ENCODE peak calls at places on chromosomes 13 and 19, in six cellular contexts. One of them, this sample, is unnamed.

GRCh38 chr19:54420068-54420382 is 4.8 kb downstream of the TTYH1 start:
- DNase-seq in H9: no peak
- DNase-seq in IMR-90: no peak
- DNase-seq in neuronal stem cell: no peak
- DNase-seq in mesendoderm: no peak
- DNase-seq in H1: no peak
- DNase-seq in this sample: no peak

GRCh38 chr19:28164214-28164613 is 1048.7 kb downstream of the UQCRFS1 start:
- DNase-seq in H9: no peak
- DNase-seq in IMR-90: no peak
- DNase-seq in neuronal stem cell: no peak
- DNase-seq in mesendoderm: no peak
- DNase-seq in H1: no peak
- DNase-seq in this sample: no peak

GRCh38 chr19:48656840-48657474 is 11.0 kb upstream of the CA11 start:
- DNase-seq in H9: no peak
- DNase-seq in IMR-90: peak
- DNase-seq in neuronal stem cell: no peak
- DNase-seq in mesendoderm: peak
- DNase-seq in H1: no peak
- DNase-seq in this sample: peak

GRCh38 chr13:78595819-78596700 is 7.3 kb downstream of the POU4F1 start:
- DNase-seq in H9: peak
- DNase-seq in IMR-90: no peak
- DNase-seq in neuronal stem cell: peak
- DNase-seq in mesendoderm: peak
- DNase-seq in H1: no peak
- DNase-seq in this sample: no peak

GRCh38 chr13:82654851-82655517 is 1227.3 kb downstream of the SLITRK1 start:
- DNase-seq in H9: no peak
- DNase-seq in IMR-90: peak
- DNase-seq in neuronal stem cell: no peak
- DNase-seq in mesendoderm: no peak
- DNase-seq in H1: no peak
- DNase-seq in this sample: no peak

GRCh38 chr13:77374786-77375185 is 47.9 kb upstream of the MYCBP2 start:
- DNase-seq in H9: no peak
- DNase-seq in IMR-90: no peak
- DNase-seq in neuronal stem cell: no peak
- DNase-seq in mesendoderm: no peak
- DNase-seq in H1: no peak
- DNase-seq in this sample: no peak

GRCh38 chr13:106212436-106213010 is 322.9 kb downstream of the EFNB2 start:
- DNase-seq in H9: no peak
- DNase-seq in IMR-90: no peak
- DNase-seq in neuronal stem cell: no peak
- DNase-seq in mesendoderm: no peak
- DNase-seq in H1: no peak
- DNase-seq in this sample: no peak

GRCh38 chr13:40495620-40496001 is 170.8 kb downstream of the FOXO1 start:
- DNase-seq in H9: no peak
- DNase-seq in IMR-90: no peak
- DNase-seq in neuronal stem cell: no peak
- DNase-seq in mesendoderm: no peak
- DNase-seq in H1: no peak
- DNase-seq in this sample: no peak

GRCh38 chr13:36526897-36527296 is 94.6 kb downstream of the CCNA1 start:
- DNase-seq in H9: no peak
- DNase-seq in IMR-90: no peak
- DNase-seq in neuronal stem cell: no peak
- DNase-seq in mesendoderm: no peak
- DNase-seq in H1: no peak
- DNase-seq in this sample: no peak

GRCh38 chr13:113041293-113041690 is 64.3 kb upstream of the F7 start:
- DNase-seq in H9: no peak
- DNase-seq in IMR-90: no peak
- DNase-seq in neuronal stem cell: no peak
- DNase-seq in mesendoderm: no peak
- DNase-seq in H1: no peak
- DNase-seq in this sample: no peak

GRCh38 chr19:40586611-40587010 is 9.9 kb downstream of the SHKBP1 start:
- DNase-seq in H9: peak
- DNase-seq in IMR-90: no peak
- DNase-seq in neuronal stem cell: no peak
- DNase-seq in mesendoderm: no peak
- DNase-seq in H1: no peak
- DNase-seq in this sample: no peak

GRCh38 chr13:38954844-38955243 is 35.8 kb downstream of the STOML3 start:
- DNase-seq in H9: no peak
- DNase-seq in IMR-90: no peak
- DNase-seq in neuronal stem cell: no peak
- DNase-seq in mesendoderm: no peak
- DNase-seq in H1: no peak
- DNase-seq in this sample: no peak

GRCh38 chr13:25686831-25687495 is 315.2 kb downstream of the ATP8A2 start:
- DNase-seq in H9: no peak
- DNase-seq in IMR-90: no peak
- DNase-seq in neuronal stem cell: no peak
- DNase-seq in mesendoderm: no peak
- DNase-seq in H1: no peak
- DNase-seq in this sample: no peak

GRCh38 chr13:48304132-48304876 is 753 bp downstream of the RB1 start:
- DNase-seq in H9: no peak
- DNase-seq in IMR-90: peak
- DNase-seq in neuronal stem cell: peak
- DNase-seq in mesendoderm: no peak
- DNase-seq in H1: no peak
- DNase-seq in this sample: peak

GRCh38 chr13:87684850-87685735 is 13.9 kb downstream of the SLITRK5 start:
- DNase-seq in H9: no peak
- DNase-seq in IMR-90: no peak
- DNase-seq in neuronal stem cell: no peak
- DNase-seq in mesendoderm: peak
- DNase-seq in H1: no peak
- DNase-seq in this sample: peak

GRCh38 chr19:2015611-2015950 is at the start of gene BTBD2:
- DNase-seq in H9: no peak
- DNase-seq in IMR-90: peak
- DNase-seq in neuronal stem cell: peak
- DNase-seq in mesendoderm: peak
- DNase-seq in H1: no peak
- DNase-seq in this sample: peak

GRCh38 chr19:41999071-41999877 is 5.2 kb upstream of the ATP1A3 start:
- DNase-seq in H9: peak
- DNase-seq in IMR-90: no peak
- DNase-seq in neuronal stem cell: no peak
- DNase-seq in mesendoderm: peak
- DNase-seq in H1: no peak
- DNase-seq in this sample: no peak

GRCh38 chr19:33391631-33392249 is 18.2 kb downstream of the CEBPG start:
- DNase-seq in H9: no peak
- DNase-seq in IMR-90: no peak
- DNase-seq in neuronal stem cell: no peak
- DNase-seq in mesendoderm: no peak
- DNase-seq in H1: no peak
- DNase-seq in this sample: no peak

GRCh38 chr19:18086590-18087138 is at the start of gene IL12RB1:
- DNase-seq in H9: no peak
- DNase-seq in IMR-90: no peak
- DNase-seq in neuronal stem cell: no peak
- DNase-seq in mesendoderm: no peak
- DNase-seq in H1: no peak
- DNase-seq in this sample: no peak

GRCh38 chr13:110869231-110869804 is 45.6 kb downstream of the ANKRD10 start:
- DNase-seq in H9: no peak
- DNase-seq in IMR-90: no peak
- DNase-seq in neuronal stem cell: no peak
- DNase-seq in mesendoderm: no peak
- DNase-seq in H1: no peak
- DNase-seq in this sample: no peak

GRCh38 chr19:38731654-38732301 is 12.5 kb downstream of the CAPN12 start:
- DNase-seq in H9: peak
- DNase-seq in IMR-90: no peak
- DNase-seq in neuronal stem cell: no peak
- DNase-seq in mesendoderm: no peak
- DNase-seq in H1: no peak
- DNase-seq in this sample: no peak

GRCh38 chr13:109287553-109287952 is 498.8 kb downstream of the IRS2 start:
- DNase-seq in H9: no peak
- DNase-seq in IMR-90: no peak
- DNase-seq in neuronal stem cell: no peak
- DNase-seq in mesendoderm: no peak
- DNase-seq in H1: no peak
- DNase-seq in this sample: no peak

GRCh38 chr19:53007200-53008054 is 6.3 kb upstream of the ERVV-1 start:
- DNase-seq in H9: no peak
- DNase-seq in IMR-90: no peak
- DNase-seq in neuronal stem cell: no peak
- DNase-seq in mesendoderm: no peak
- DNase-seq in H1: no peak
- DNase-seq in this sample: no peak

GRCh38 chr19:53012006-53012405 is 1.7 kb upstream of the ERVV-1 start:
- DNase-seq in H9: no peak
- DNase-seq in IMR-90: no peak
- DNase-seq in neuronal stem cell: no peak
- DNase-seq in mesendoderm: no peak
- DNase-seq in H1: no peak
- DNase-seq in this sample: no peak

GRCh38 chr19:53010494-53010893 is 3.2 kb upstream of the ERVV-1 start:
- DNase-seq in H9: peak
- DNase-seq in IMR-90: no peak
- DNase-seq in neuronal stem cell: no peak
- DNase-seq in mesendoderm: peak
- DNase-seq in H1: no peak
- DNase-seq in this sample: no peak

GRCh38 chr19:53004242-53004641 is 9.5 kb upstream of the ERVV-1 start:
- DNase-seq in H9: no peak
- DNase-seq in IMR-90: no peak
- DNase-seq in neuronal stem cell: no peak
- DNase-seq in mesendoderm: peak
- DNase-seq in H1: no peak
- DNase-seq in this sample: no peak

GRCh38 chr19:53008061-53008778 is 5.5 kb upstream of the ERVV-1 start:
- DNase-seq in H9: no peak
- DNase-seq in IMR-90: no peak
- DNase-seq in neuronal stem cell: no peak
- DNase-seq in mesendoderm: no peak
- DNase-seq in H1: no peak
- DNase-seq in this sample: no peak
- H3K27ac ChIP-seq in H9: no peak
- H3K27ac ChIP-seq in IMR-90: no peak
- H3K27ac ChIP-seq in neuronal stem cell: no peak
- H3K27ac ChIP-seq in mesendoderm: no peak
- H3K27ac ChIP-seq in H1: no peak
- H3K27ac ChIP-seq in this sample: no peak

GRCh38 chr13:58858870-58859371 is 1227.4 kb downstream of the PCDH17 start:
- DNase-seq in H9: no peak
- DNase-seq in IMR-90: no peak
- DNase-seq in neuronal stem cell: no peak
- DNase-seq in mesendoderm: no peak
- DNase-seq in H1: no peak
- DNase-seq in this sample: no peak

GRCh38 chr13:58852076-58852475 is 1220.5 kb downstream of the PCDH17 start:
- DNase-seq in H9: no peak
- DNase-seq in IMR-90: no peak
- DNase-seq in neuronal stem cell: no peak
- DNase-seq in mesendoderm: no peak
- DNase-seq in H1: no peak
- DNase-seq in this sample: peak

GRCh38 chr13:58855283-58855682 is 1223.7 kb downstream of the PCDH17 start:
- DNase-seq in H9: no peak
- DNase-seq in IMR-90: no peak
- DNase-seq in neuronal stem cell: no peak
- DNase-seq in mesendoderm: peak
- DNase-seq in H1: no peak
- DNase-seq in this sample: peak
- H2BK15ac ChIP-seq in H9: no peak
- H2BK15ac ChIP-seq in IMR-90: no peak
- H2BK15ac ChIP-seq in neuronal stem cell: no peak
- H2BK15ac ChIP-seq in mesendoderm: no peak
- H2BK15ac ChIP-seq in H1: no peak
- H2BK15ac ChIP-seq in this sample: no peak

GRCh38 chr19:7921302-7921954 is 1.3 kb downstream of the SNAPC2 start:
- DNase-seq in H9: no peak
- DNase-seq in IMR-90: no peak
- DNase-seq in neuronal stem cell: no peak
- DNase-seq in mesendoderm: no peak
- DNase-seq in H1: no peak
- DNase-seq in this sample: no peak

GRCh38 chr19:7922841-7923205 is 2.7 kb downstream of the SNAPC2 start:
- DNase-seq in H9: no peak
- DNase-seq in IMR-90: no peak
- DNase-seq in neuronal stem cell: no peak
- DNase-seq in mesendoderm: no peak
- DNase-seq in H1: no peak
- DNase-seq in this sample: no peak

GRCh38 chr19:7920520-7921301 is 573 bp downstream of the SNAPC2 start:
- DNase-seq in H9: peak
- DNase-seq in IMR-90: peak
- DNase-seq in neuronal stem cell: peak
- DNase-seq in mesendoderm: peak
- DNase-seq in H1: peak
- DNase-seq in this sample: peak

GRCh38 chr19:7923295-7924191 is 2.4 kb downstream of the CTXN1 start:
- DNase-seq in H9: no peak
- DNase-seq in IMR-90: no peak
- DNase-seq in neuronal stem cell: no peak
- DNase-seq in mesendoderm: no peak
- DNase-seq in H1: no peak
- DNase-seq in this sample: no peak

GRCh38 chr19:7921955-7922840 is 2.1 kb downstream of the SNAPC2 start:
- DNase-seq in H9: no peak
- DNase-seq in IMR-90: no peak
- DNase-seq in neuronal stem cell: no peak
- DNase-seq in mesendoderm: no peak
- DNase-seq in H1: no peak
- DNase-seq in this sample: no peak
- H3K27ac ChIP-seq in H9: no peak
- H3K27ac ChIP-seq in IMR-90: no peak
- H3K27ac ChIP-seq in neuronal stem cell: no peak
- H3K27ac ChIP-seq in mesendoderm: no peak
- H3K27ac ChIP-seq in H1: no peak
- H3K27ac ChIP-seq in this sample: no peak

DNA sequence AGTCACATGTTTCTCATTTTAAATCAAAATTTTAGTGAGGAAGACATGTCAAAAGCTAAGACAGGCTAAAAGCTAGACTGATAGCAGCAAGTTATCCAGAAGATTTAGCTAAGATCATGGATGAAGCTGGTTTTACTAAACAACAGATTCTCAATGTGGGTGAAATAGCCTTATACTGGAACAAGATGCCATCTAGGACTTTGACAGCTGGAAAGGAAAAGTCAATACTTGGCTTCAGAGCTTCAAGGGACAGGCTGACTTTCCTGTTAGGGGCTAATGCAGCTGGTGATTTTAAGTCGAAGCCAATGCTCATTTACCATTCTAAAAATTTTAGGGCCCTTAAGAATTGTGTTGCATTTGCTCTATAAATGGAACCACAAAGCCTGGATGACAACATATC is 455.3 kb upstream of the SLC10A2 start:
- DNase-seq in H9: no peak
- DNase-seq in IMR-90: no peak
- DNase-seq in neuronal stem cell: no peak
- DNase-seq in mesendoderm: no peak
- DNase-seq in H1: no peak
- DNase-seq in this sample: no peak
- H2BK15ac ChIP-seq in H9: no peak
- H2BK15ac ChIP-seq in IMR-90: no peak
- H2BK15ac ChIP-seq in neuronal stem cell: no peak
- H2BK15ac ChIP-seq in mesendoderm: no peak
- H2BK15ac ChIP-seq in H1: no peak
- H2BK15ac ChIP-seq in this sample: no peak

GRCh38 chr19:6501740-6502648 is at the start of gene TUBB4A:
- DNase-seq in H9: peak
- DNase-seq in IMR-90: no peak
- DNase-seq in neuronal stem cell: no peak
- DNase-seq in mesendoderm: no peak
- DNase-seq in H1: no peak
- DNase-seq in this sample: no peak
- H3K27ac ChIP-seq in H9: no peak
- H3K27ac ChIP-seq in IMR-90: no peak
- H3K27ac ChIP-seq in neuronal stem cell: no peak
- H3K27ac ChIP-seq in mesendoderm: no peak
- H3K27ac ChIP-seq in H1: no peak
- H3K27ac ChIP-seq in this sample: no peak

This sample was measured in mesenchymal stem cell.